ENCODE peak calls at places on chromosomes 16 and 17, in six cellular contexts. B, F, M, A, S and V are unnamed samples.

GRCh38 chr17:2904135-2904534 is 107.9 kb downstream of the RAP1GAP2 start:
- DNase-seq in S (no peak), B (peak), F (no peak), A (peak), M (no peak), V (peak)

GRCh38 chr16:30728321-30728720 is 19.9 kb upstream of the PHKG2 start:
- DNase-seq in F (no peak), S (no peak), B (no peak), M (no peak), A (no peak), V (no peak)

GRCh38 chr17:17186551-17187505 is 19.3 kb downstream of the PLD6 start:
- DNase-seq in S (no peak), B (no peak), F (no peak), M (no peak), A (no peak), V (no peak)

GRCh38 chr17:2011421-2012371 is 13.4 kb downstream of the RTN4RL1 start:
- DNase-seq in A (no peak), S (peak), F (no peak), M (no peak), B (peak), V (no peak)

GRCh38 chr16:50888486-50889261 is 146.8 kb downstream of the CYLD start:
- DNase-seq in S (no peak), B (no peak), A (no peak), M (no peak), F (no peak), V (no peak)

GRCh38 chr16:1145383-1146100 is 7.4 kb upstream of the CACNA1H start:
- DNase-seq in M (no peak), A (peak), F (no peak), B (no peak), S (no peak), V (no peak)

GRCh38 chr17:57986841-57987581 is 1.0 kb downstream of the VEZF1 start:
- DNase-seq in F (peak), A (peak), B (peak), S (peak), M (peak), V (no peak)

GRCh38 chr17:42248351-42249179 is 27.6 kb downstream of the STAT5B start:
- DNase-seq in F (peak), M (peak), S (peak), B (peak), A (peak), V (peak)

GRCh38 chr17:68122587-68122986 is 87.1 kb downstream of the KPNA2 start:
- DNase-seq in B (no peak), M (no peak), A (no peak), F (no peak), S (no peak), V (no peak)

GRCh38 chr16:29974291-29975133 is 844 bp downstream of the TAOK2 start:
- DNase-seq in F (no peak), S (no peak), A (peak), M (peak), B (peak), V (no peak)

GRCh38 chr17:16936536-16937310 is 35.2 kb downstream of the TNFRSF13B start:
- DNase-seq in S (no peak), B (no peak), F (no peak), A (no peak), M (no peak), V (no peak)

GRCh38 chr16:9351440-9351839 is 260.0 kb downstream of the HAPSTR1 start:
- DNase-seq in B (no peak), F (no peak), M (no peak), A (no peak), S (no peak), V (no peak)

GRCh38 chr17:147796-148740 is 10.7 kb downstream of the SCGB1C2 start:
- DNase-seq in B (no peak), F (no peak), M (no peak), A (peak), S (no peak), V (no peak)

GRCh38 chr17:74430706-74431567 is 951 bp upstream of the GPRC5C start:
- DNase-seq in F (no peak), S (peak), M (peak), A (peak), B (no peak), V (peak)

GRCh38 chr17:16419074-16419928 is 3.9 kb downstream of the TRPV2 start:
- DNase-seq in S (peak), M (peak), A (no peak), F (peak), B (peak), V (peak)

GRCh38 chr16:3879258-3879886 is 1.1 kb downstream of the CREBBP start:
- DNase-seq in F (no peak), B (peak), M (peak), S (no peak), A (peak), V (peak)

GRCh38 chr17:18257268-18257681 is 1.3 kb downstream of the FLII start:
- DNase-seq in A (no peak), F (no peak), M (peak), S (no peak), B (no peak), V (no peak)